ENCODE peak calls at places on chromosomes 11 and 22, in nine cellular contexts. One of them, this sample, is unnamed.

GRCh38 chr11:36311926-36312592 is 16.0 kb downstream of the PRR5L start:
- DNase-seq in GM12878: no peak
- DNase-seq in CD8-positive, alpha-beta memory T cell: no peak
- DNase-seq in right cardiac atrium: no peak
- DNase-seq in body of pancreas: no peak
- DNase-seq in left lung: no peak
- DNase-seq in uterus: no peak
- DNase-seq in PC-9: no peak
- DNase-seq in adipocyte: no peak
- DNase-seq in this sample: peak; percentile 37

GRCh38 chr11:116773203-116774112 is 671 bp upstream of the BUD13 start:
- DNase-seq in GM12878: no peak
- DNase-seq in CD8-positive, alpha-beta memory T cell: no peak
- DNase-seq in right cardiac atrium: no peak
- DNase-seq in body of pancreas: no peak
- DNase-seq in left lung: no peak
- DNase-seq in uterus: no peak
- DNase-seq in PC-9: peak; percentile 79
- DNase-seq in adipocyte: peak; percentile 16
- DNase-seq in this sample: no peak

GRCh38 chr11:105226062-105226461 is 86.5 kb upstream of the CARD18 start:
- DNase-seq in GM12878: no peak
- DNase-seq in CD8-positive, alpha-beta memory T cell: no peak
- DNase-seq in right cardiac atrium: no peak
- DNase-seq in body of pancreas: no peak
- DNase-seq in left lung: no peak
- DNase-seq in uterus: no peak
- DNase-seq in PC-9: no peak
- DNase-seq in adipocyte: peak; percentile 32
- DNase-seq in this sample: no peak

GRCh38 chr22:33126881-33127280 is 68.7 kb upstream of the SYN3 start:
- DNase-seq in GM12878: no peak
- DNase-seq in CD8-positive, alpha-beta memory T cell: no peak
- DNase-seq in right cardiac atrium: no peak
- DNase-seq in body of pancreas: no peak
- DNase-seq in left lung: no peak
- DNase-seq in uterus: no peak
- DNase-seq in PC-9: no peak
- DNase-seq in adipocyte: peak; percentile 33
- DNase-seq in this sample: peak; percentile 28

GRCh38 chr22:26045051-26045450 is 124.2 kb upstream of the SEZ6L start:
- DNase-seq in GM12878: no peak
- DNase-seq in CD8-positive, alpha-beta memory T cell: no peak
- DNase-seq in right cardiac atrium: no peak
- DNase-seq in body of pancreas: peak; percentile 24
- DNase-seq in left lung: no peak
- DNase-seq in uterus: no peak
- DNase-seq in PC-9: no peak
- DNase-seq in adipocyte: no peak
- DNase-seq in this sample: no peak

GRCh38 chr11:118152020-118152551 is 537 bp downstream of the SCN4B start:
- DNase-seq in GM12878: no peak
- DNase-seq in CD8-positive, alpha-beta memory T cell: no peak
- DNase-seq in right cardiac atrium: no peak
- DNase-seq in body of pancreas: no peak
- DNase-seq in left lung: no peak
- DNase-seq in uterus: no peak
- DNase-seq in PC-9: no peak
- DNase-seq in adipocyte: no peak
- DNase-seq in this sample: no peak

GRCh38 chr11:30935861-30936260 is 349.7 kb upstream of the MPPED2 start:
- DNase-seq in GM12878: no peak
- DNase-seq in CD8-positive, alpha-beta memory T cell: no peak
- DNase-seq in right cardiac atrium: no peak
- DNase-seq in body of pancreas: no peak
- DNase-seq in left lung: no peak
- DNase-seq in uterus: no peak
- DNase-seq in PC-9: no peak
- DNase-seq in adipocyte: no peak
- DNase-seq in this sample: no peak

GRCh38 chr11:94993400-94993943 is 20.0 kb downstream of the KDM4D start:
- DNase-seq in GM12878: no peak
- DNase-seq in CD8-positive, alpha-beta memory T cell: no peak
- DNase-seq in right cardiac atrium: no peak
- DNase-seq in body of pancreas: no peak
- DNase-seq in left lung: no peak
- DNase-seq in uterus: no peak
- DNase-seq in PC-9: no peak
- DNase-seq in adipocyte: no peak
- DNase-seq in this sample: no peak

GRCh38 chr11:102253018-102253775 is 64.1 kb upstream of the BIRC3 start:
- DNase-seq in GM12878: no peak
- DNase-seq in CD8-positive, alpha-beta memory T cell: no peak
- DNase-seq in right cardiac atrium: no peak
- DNase-seq in body of pancreas: no peak
- DNase-seq in left lung: no peak
- DNase-seq in uterus: no peak
- DNase-seq in PC-9: peak; percentile 58
- DNase-seq in adipocyte: no peak
- DNase-seq in this sample: no peak

GRCh38 chr11:125515102-125515439 is 19.0 kb upstream of the FEZ1 start:
- DNase-seq in GM12878: no peak
- DNase-seq in CD8-positive, alpha-beta memory T cell: no peak
- DNase-seq in right cardiac atrium: no peak
- DNase-seq in body of pancreas: no peak
- DNase-seq in left lung: no peak
- DNase-seq in uterus: no peak
- DNase-seq in PC-9: no peak
- DNase-seq in adipocyte: no peak
- DNase-seq in this sample: no peak

GRCh38 chr11:125516266-125516665 is 20.2 kb upstream of the FEZ1 start:
- DNase-seq in GM12878: no peak
- DNase-seq in CD8-positive, alpha-beta memory T cell: no peak
- DNase-seq in right cardiac atrium: no peak
- DNase-seq in body of pancreas: no peak
- DNase-seq in left lung: no peak
- DNase-seq in uterus: no peak
- DNase-seq in PC-9: no peak
- DNase-seq in adipocyte: no peak
- DNase-seq in this sample: no peak

GRCh38 chr11:125514336-125515101 is 18.5 kb upstream of the FEZ1 start:
- DNase-seq in GM12878: peak; percentile 92
- DNase-seq in CD8-positive, alpha-beta memory T cell: peak; percentile 40
- DNase-seq in right cardiac atrium: no peak
- DNase-seq in body of pancreas: no peak
- DNase-seq in left lung: no peak
- DNase-seq in uterus: no peak
- DNase-seq in PC-9: peak; percentile 83
- DNase-seq in adipocyte: no peak
- DNase-seq in this sample: no peak

GRCh38 chr11:125519865-125520834 is 24.1 kb upstream of the FEZ1 start:
- DNase-seq in GM12878: no peak
- DNase-seq in CD8-positive, alpha-beta memory T cell: no peak
- DNase-seq in right cardiac atrium: no peak
- DNase-seq in body of pancreas: no peak
- DNase-seq in left lung: no peak
- DNase-seq in uterus: no peak
- DNase-seq in PC-9: no peak
- DNase-seq in adipocyte: no peak
- DNase-seq in this sample: no peak

DNA sequence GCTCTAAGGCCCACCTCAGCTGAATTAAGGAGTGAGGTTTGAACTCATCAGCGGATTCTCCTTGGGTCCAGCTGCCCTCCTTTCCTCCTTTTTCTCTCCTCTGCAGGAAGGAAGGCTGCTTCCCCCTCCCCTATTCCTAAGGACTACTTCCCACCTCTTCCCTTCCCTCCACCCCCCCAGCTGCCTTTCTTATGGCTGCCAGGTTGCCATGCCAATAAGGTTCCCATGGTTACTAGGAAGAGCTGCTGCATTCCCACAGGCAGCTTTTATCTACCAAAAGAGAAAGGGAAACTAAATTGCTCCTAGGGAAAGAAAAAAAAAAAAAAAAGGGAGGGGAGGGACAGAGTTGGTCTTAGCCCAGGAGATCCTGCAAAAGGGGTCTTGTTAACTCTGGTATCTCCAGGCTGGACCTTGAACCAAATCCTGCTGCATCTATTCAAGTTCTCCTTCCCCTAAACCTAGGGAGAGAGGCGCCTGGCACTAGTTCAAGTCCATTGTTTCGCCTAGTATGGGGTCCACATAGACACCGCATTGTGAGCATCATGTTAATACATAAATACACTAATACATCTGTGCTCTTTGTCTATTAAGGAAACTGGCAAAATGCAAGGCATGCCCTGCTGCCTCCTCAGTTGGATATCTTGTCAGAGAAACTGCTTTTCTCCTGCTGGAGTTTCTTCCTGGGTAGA is 21.2 kb upstream of the FEZ1 start:
- DNase-seq in GM12878: no peak
- DNase-seq in CD8-positive, alpha-beta memory T cell: no peak
- DNase-seq in right cardiac atrium: no peak
- DNase-seq in body of pancreas: no peak
- DNase-seq in left lung: no peak
- DNase-seq in uterus: peak; percentile 22
- DNase-seq in PC-9: no peak
- DNase-seq in adipocyte: peak; percentile 62
- DNase-seq in this sample: no peak
- H3K4me3 ChIP-seq in GM12878: no peak overlapping the region
- H3K4me3 ChIP-seq in CD8-positive, alpha-beta memory T cell: no peak overlapping the region
- H3K4me3 ChIP-seq in right cardiac atrium: peak overlapping the region; percentile 51
- H3K4me3 ChIP-seq in body of pancreas: no peak overlapping the region
- H3K4me3 ChIP-seq in left lung: no peak overlapping the region
- H3K4me3 ChIP-seq in uterus: peak overlapping the region; percentile 8
- H3K4me3 ChIP-seq in PC-9: no peak overlapping the region
- H3K4me3 ChIP-seq in adipocyte: no peak overlapping the region
- H3K4me3 ChIP-seq in this sample: no peak overlapping the region

GRCh38 chr11:113675003-113675471 is 31.1 kb downstream of the TMPRSS5 start:
- DNase-seq in GM12878: peak; percentile 73
- DNase-seq in CD8-positive, alpha-beta memory T cell: no peak
- DNase-seq in right cardiac atrium: no peak
- DNase-seq in body of pancreas: no peak
- DNase-seq in left lung: no peak
- DNase-seq in uterus: no peak
- DNase-seq in PC-9: no peak
- DNase-seq in adipocyte: peak; percentile 43
- DNase-seq in this sample: no peak
- H3K4me3 ChIP-seq in GM12878: no peak overlapping the region
- H3K4me3 ChIP-seq in CD8-positive, alpha-beta memory T cell: no peak overlapping the region
- H3K4me3 ChIP-seq in right cardiac atrium: no peak overlapping the region
- H3K4me3 ChIP-seq in body of pancreas: no peak overlapping the region
- H3K4me3 ChIP-seq in left lung: no peak overlapping the region
- H3K4me3 ChIP-seq in uterus: no peak overlapping the region
- H3K4me3 ChIP-seq in PC-9: no peak overlapping the region
- H3K4me3 ChIP-seq in adipocyte: no peak overlapping the region
- H3K4me3 ChIP-seq in this sample: no peak overlapping the region

GRCh38 chr11:47589504-47590025 is 3.1 kb downstream of the FAM180B start:
- DNase-seq in GM12878: no peak
- DNase-seq in CD8-positive, alpha-beta memory T cell: no peak
- DNase-seq in right cardiac atrium: no peak
- DNase-seq in body of pancreas: no peak
- DNase-seq in left lung: no peak
- DNase-seq in uterus: peak; percentile 47
- DNase-seq in PC-9: no peak
- DNase-seq in adipocyte: no peak
- DNase-seq in this sample: no peak
- H3K4me3 ChIP-seq in GM12878: no peak overlapping the region
- H3K4me3 ChIP-seq in CD8-positive, alpha-beta memory T cell: no peak overlapping the region
- H3K4me3 ChIP-seq in right cardiac atrium: peak overlapping the region; percentile 1
- H3K4me3 ChIP-seq in body of pancreas: no peak overlapping the region
- H3K4me3 ChIP-seq in left lung: peak overlapping the region; percentile 11
- H3K4me3 ChIP-seq in uterus: peak overlapping the region; percentile 53
- H3K4me3 ChIP-seq in PC-9: no peak overlapping the region
- H3K4me3 ChIP-seq in adipocyte: no peak overlapping the region
- H3K4me3 ChIP-seq in this sample: no peak overlapping the region

GRCh38 chr22:50248192-50249084 is 2.6 kb downstream of the HDAC10 start:
- DNase-seq in GM12878: no peak
- DNase-seq in CD8-positive, alpha-beta memory T cell: no peak
- DNase-seq in right cardiac atrium: no peak
- DNase-seq in body of pancreas: no peak
- DNase-seq in left lung: no peak
- DNase-seq in uterus: no peak
- DNase-seq in PC-9: no peak
- DNase-seq in adipocyte: no peak
- DNase-seq in this sample: no peak

GRCh38 chr22:50250249-50250554 is 863 bp downstream of the HDAC10 start:
- DNase-seq in GM12878: no peak
- DNase-seq in CD8-positive, alpha-beta memory T cell: no peak
- DNase-seq in right cardiac atrium: peak; percentile 27
- DNase-seq in body of pancreas: no peak
- DNase-seq in left lung: no peak
- DNase-seq in uterus: no peak
- DNase-seq in PC-9: no peak
- DNase-seq in adipocyte: no peak
- DNase-seq in this sample: no peak

GRCh38 chr22:50247748-50248147 is 2.9 kb upstream of the TUBGCP6 start:
- DNase-seq in GM12878: no peak
- DNase-seq in CD8-positive, alpha-beta memory T cell: peak; percentile 58
- DNase-seq in right cardiac atrium: no peak
- DNase-seq in body of pancreas: no peak
- DNase-seq in left lung: no peak
- DNase-seq in uterus: no peak
- DNase-seq in PC-9: no peak
- DNase-seq in adipocyte: peak; percentile 31
- DNase-seq in this sample: no peak

GRCh38 chr22:50250555-50251471 is at the start of gene HDAC10:
- DNase-seq in GM12878: peak; percentile 40
- DNase-seq in CD8-positive, alpha-beta memory T cell: peak; percentile 68
- DNase-seq in right cardiac atrium: peak; percentile 86
- DNase-seq in body of pancreas: peak; percentile 86
- DNase-seq in left lung: peak; percentile 99
- DNase-seq in uterus: peak; percentile 78
- DNase-seq in PC-9: peak; percentile 72
- DNase-seq in adipocyte: peak; percentile 93
- DNase-seq in this sample: peak; percentile 81

DNA sequence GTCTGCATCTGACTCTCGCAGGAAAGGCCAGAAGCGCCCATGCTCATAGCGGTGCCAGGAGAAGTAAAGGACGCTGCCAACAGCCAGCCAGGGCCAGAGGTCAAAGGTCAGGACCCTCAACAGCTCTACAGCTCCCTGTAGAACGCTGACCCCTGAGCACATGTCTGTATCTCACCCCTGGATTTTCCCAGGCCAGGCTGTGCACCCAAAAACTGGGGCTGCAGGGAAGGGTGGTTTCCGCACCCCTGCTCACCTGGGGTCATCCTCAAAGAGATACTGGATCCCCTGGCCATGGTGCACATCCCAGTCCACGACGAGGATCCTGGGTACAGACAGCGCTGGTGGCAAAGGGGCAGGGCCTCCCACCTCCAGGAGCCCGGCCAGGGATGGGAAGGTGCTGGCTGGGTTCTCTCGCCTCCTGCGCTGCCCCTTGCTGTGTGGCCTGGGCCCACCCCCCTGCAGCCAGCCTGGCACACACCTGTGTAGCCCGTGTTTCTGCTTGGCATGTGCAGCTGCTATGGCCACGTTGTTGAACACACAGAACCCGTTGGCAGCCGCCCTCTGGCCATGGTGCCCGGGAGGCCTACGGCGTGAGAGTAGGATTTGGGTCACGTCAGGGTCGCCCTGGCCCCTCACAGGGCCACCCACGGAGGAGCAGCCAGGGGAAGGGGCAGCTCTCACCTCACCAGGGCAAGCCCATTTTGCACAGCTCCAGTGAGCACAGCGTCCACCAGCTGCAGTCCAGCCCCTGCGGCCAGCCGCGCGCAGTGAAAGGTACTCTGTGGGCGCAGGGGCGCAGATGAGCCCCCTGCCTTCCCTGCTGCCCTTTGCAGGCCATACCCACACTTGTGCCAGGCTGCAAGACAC is 1.4 kb downstream of the HDAC10 start:
- DNase-seq in GM12878: no peak
- DNase-seq in CD8-positive, alpha-beta memory T cell: no peak
- DNase-seq in right cardiac atrium: peak; percentile 19
- DNase-seq in body of pancreas: no peak
- DNase-seq in left lung: no peak
- DNase-seq in uterus: no peak
- DNase-seq in PC-9: no peak
- DNase-seq in adipocyte: no peak
- DNase-seq in this sample: no peak
- H3K4me3 ChIP-seq in GM12878: peak overlapping the region; percentile 98
- H3K4me3 ChIP-seq in CD8-positive, alpha-beta memory T cell: no peak overlapping the region
- H3K4me3 ChIP-seq in right cardiac atrium: no peak overlapping the region
- H3K4me3 ChIP-seq in body of pancreas: no peak overlapping the region
- H3K4me3 ChIP-seq in left lung: peak overlapping the region; percentile 45
- H3K4me3 ChIP-seq in uterus: no peak overlapping the region
- H3K4me3 ChIP-seq in PC-9: peak overlapping the region; percentile 84
- H3K4me3 ChIP-seq in adipocyte: peak overlapping the region; percentile 89
- H3K4me3 ChIP-seq in this sample: peak overlapping the region; percentile 70